ENCODE peak calls at places on chromosomes 12 and 14, in nine cellular contexts. One of them, this sample, is unnamed.

GRCh38 chr14:92144708-92145107 is 22.9 kb downstream of the CPSF2 start:
- DNase-seq in transverse colon: no peak
- DNase-seq in HFFc6: peak
- DNase-seq in epithelial cell of esophagus: no peak
- DNase-seq in H1: no peak
- DNase-seq in astrocyte of the cerebellum: no peak
- DNase-seq in CD4-positive, alpha-beta T cell: no peak
- DNase-seq in GM12865: no peak
- DNase-seq in lower leg skin: no peak
- DNase-seq in this sample: no peak

GRCh38 chr12:87425942-87426554 is 603.2 kb downstream of the C12orf50 start:
- DNase-seq in transverse colon: no peak
- DNase-seq in HFFc6: no peak
- DNase-seq in epithelial cell of esophagus: peak
- DNase-seq in H1: no peak
- DNase-seq in astrocyte of the cerebellum: no peak
- DNase-seq in CD4-positive, alpha-beta T cell: no peak
- DNase-seq in GM12865: no peak
- DNase-seq in lower leg skin: no peak
- DNase-seq in this sample: no peak

GRCh38 chr14:105168496-105168978 is at the start of gene JAG2:
- DNase-seq in transverse colon: peak
- DNase-seq in HFFc6: no peak
- DNase-seq in epithelial cell of esophagus: peak
- DNase-seq in H1: no peak
- DNase-seq in astrocyte of the cerebellum: no peak
- DNase-seq in CD4-positive, alpha-beta T cell: peak
- DNase-seq in GM12865: peak
- DNase-seq in lower leg skin: no peak
- DNase-seq in this sample: peak

GRCh38 chr14:31418440-31418839 is 1.9 kb downstream of the HEATR5A start:
- DNase-seq in transverse colon: no peak
- DNase-seq in HFFc6: no peak
- DNase-seq in epithelial cell of esophagus: no peak
- DNase-seq in H1: no peak
- DNase-seq in astrocyte of the cerebellum: no peak
- DNase-seq in CD4-positive, alpha-beta T cell: no peak
- DNase-seq in GM12865: no peak
- DNase-seq in lower leg skin: no peak
- DNase-seq in this sample: no peak

GRCh38 chr14:64095620-64096019 is 198.6 kb downstream of the ESR2 start:
- DNase-seq in transverse colon: no peak
- DNase-seq in HFFc6: peak
- DNase-seq in epithelial cell of esophagus: peak
- DNase-seq in H1: no peak
- DNase-seq in astrocyte of the cerebellum: no peak
- DNase-seq in CD4-positive, alpha-beta T cell: no peak
- DNase-seq in GM12865: no peak
- DNase-seq in lower leg skin: no peak
- DNase-seq in this sample: no peak

GRCh38 chr14:105051182-105052109 is 13.8 kb downstream of the GPR132 start:
- DNase-seq in transverse colon: no peak
- DNase-seq in HFFc6: no peak
- DNase-seq in epithelial cell of esophagus: no peak
- DNase-seq in H1: no peak
- DNase-seq in astrocyte of the cerebellum: no peak
- DNase-seq in CD4-positive, alpha-beta T cell: no peak
- DNase-seq in GM12865: no peak
- DNase-seq in lower leg skin: no peak
- DNase-seq in this sample: no peak

GRCh38 chr12:115294443-115295133 is 610.6 kb upstream of the TBX3 start:
- DNase-seq in transverse colon: no peak
- DNase-seq in HFFc6: peak
- DNase-seq in epithelial cell of esophagus: peak
- DNase-seq in H1: no peak
- DNase-seq in astrocyte of the cerebellum: no peak
- DNase-seq in CD4-positive, alpha-beta T cell: no peak
- DNase-seq in GM12865: no peak
- DNase-seq in lower leg skin: no peak
- DNase-seq in this sample: no peak

GRCh38 chr14:49767473-49768300 is at the start of gene KLHDC2:
- DNase-seq in transverse colon: peak
- DNase-seq in HFFc6: peak
- DNase-seq in epithelial cell of esophagus: peak
- DNase-seq in H1: peak
- DNase-seq in astrocyte of the cerebellum: peak
- DNase-seq in CD4-positive, alpha-beta T cell: peak
- DNase-seq in GM12865: peak
- DNase-seq in lower leg skin: peak
- DNase-seq in this sample: peak

GRCh38 chr12:203462-204260 is 10.3 kb downstream of the SLC6A12 start:
- DNase-seq in transverse colon: no peak
- DNase-seq in HFFc6: no peak
- DNase-seq in epithelial cell of esophagus: no peak
- DNase-seq in H1: no peak
- DNase-seq in astrocyte of the cerebellum: no peak
- DNase-seq in CD4-positive, alpha-beta T cell: no peak
- DNase-seq in GM12865: no peak
- DNase-seq in lower leg skin: no peak
- DNase-seq in this sample: no peak

GRCh38 chr12:18907793-18908580 is 170.1 kb downstream of the CAPZA3 start:
- DNase-seq in transverse colon: no peak
- DNase-seq in HFFc6: no peak
- DNase-seq in epithelial cell of esophagus: no peak
- DNase-seq in H1: no peak
- DNase-seq in astrocyte of the cerebellum: no peak
- DNase-seq in CD4-positive, alpha-beta T cell: no peak
- DNase-seq in GM12865: no peak
- DNase-seq in lower leg skin: no peak
- DNase-seq in this sample: no peak

GRCh38 chr12:40693503-40693863 is 1.2 kb downstream of the CNTN1 start:
- DNase-seq in transverse colon: no peak
- DNase-seq in HFFc6: no peak
- DNase-seq in epithelial cell of esophagus: peak
- DNase-seq in H1: no peak
- DNase-seq in astrocyte of the cerebellum: no peak
- DNase-seq in CD4-positive, alpha-beta T cell: no peak
- DNase-seq in GM12865: no peak
- DNase-seq in lower leg skin: no peak
- DNase-seq in this sample: no peak

GRCh38 chr12:45388545-45388944 is 172.7 kb downstream of the ANO6 start:
- DNase-seq in transverse colon: peak
- DNase-seq in HFFc6: peak
- DNase-seq in epithelial cell of esophagus: peak
- DNase-seq in H1: no peak
- DNase-seq in astrocyte of the cerebellum: peak
- DNase-seq in CD4-positive, alpha-beta T cell: no peak
- DNase-seq in GM12865: no peak
- DNase-seq in lower leg skin: no peak
- DNase-seq in this sample: no peak

GRCh38 chr12:56103066-56103711 is 1.2 kb upstream of the PA2G4 start:
- DNase-seq in transverse colon: no peak
- DNase-seq in HFFc6: no peak
- DNase-seq in epithelial cell of esophagus: no peak
- DNase-seq in H1: no peak
- DNase-seq in astrocyte of the cerebellum: no peak
- DNase-seq in CD4-positive, alpha-beta T cell: no peak
- DNase-seq in GM12865: no peak
- DNase-seq in lower leg skin: no peak
- DNase-seq in this sample: no peak

GRCh38 chr12:21989819-21990412 is 48.7 kb upstream of the ABCC9 start:
- DNase-seq in transverse colon: no peak
- DNase-seq in HFFc6: peak
- DNase-seq in epithelial cell of esophagus: peak
- DNase-seq in H1: no peak
- DNase-seq in astrocyte of the cerebellum: peak
- DNase-seq in CD4-positive, alpha-beta T cell: no peak
- DNase-seq in GM12865: peak
- DNase-seq in lower leg skin: no peak
- DNase-seq in this sample: no peak

GRCh38 chr12:71896171-71896570 is 42.5 kb upstream of the TPH2 start:
- DNase-seq in transverse colon: no peak
- DNase-seq in HFFc6: no peak
- DNase-seq in epithelial cell of esophagus: no peak
- DNase-seq in H1: no peak
- DNase-seq in astrocyte of the cerebellum: no peak
- DNase-seq in CD4-positive, alpha-beta T cell: no peak
- DNase-seq in GM12865: no peak
- DNase-seq in lower leg skin: no peak
- DNase-seq in this sample: no peak

GRCh38 chr12:71904629-71905028 is 34.0 kb upstream of the TPH2 start:
- DNase-seq in transverse colon: no peak
- DNase-seq in HFFc6: no peak
- DNase-seq in epithelial cell of esophagus: no peak
- DNase-seq in H1: no peak
- DNase-seq in astrocyte of the cerebellum: no peak
- DNase-seq in CD4-positive, alpha-beta T cell: no peak
- DNase-seq in GM12865: no peak
- DNase-seq in lower leg skin: no peak
- DNase-seq in this sample: no peak

DNA sequence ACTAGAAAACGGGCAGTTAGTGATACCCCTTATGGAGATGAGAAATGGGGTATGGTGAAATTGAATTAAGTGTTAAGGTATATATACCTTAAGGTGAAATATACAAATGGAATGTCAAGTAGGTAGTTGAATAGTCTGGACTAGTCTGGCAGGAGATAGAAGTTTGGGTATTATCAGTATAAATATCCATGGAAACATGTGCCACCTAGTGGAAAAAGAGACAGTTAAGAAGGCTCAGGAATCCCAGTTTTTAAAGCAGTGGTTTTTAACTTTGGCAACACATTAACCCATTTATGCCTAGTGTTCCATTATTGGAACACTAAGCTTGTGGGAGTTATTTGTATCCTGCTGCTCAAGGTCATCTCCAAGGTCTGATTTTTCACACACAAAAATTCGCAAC is 38.6 kb upstream of the TPH2 start:
- DNase-seq in transverse colon: no peak
- DNase-seq in HFFc6: peak
- DNase-seq in epithelial cell of esophagus: peak
- DNase-seq in H1: no peak
- DNase-seq in astrocyte of the cerebellum: no peak
- DNase-seq in CD4-positive, alpha-beta T cell: no peak
- DNase-seq in GM12865: no peak
- DNase-seq in lower leg skin: no peak
- DNase-seq in this sample: no peak
- TF ChIP-seq CTCF in transverse colon: no peak
- TF ChIP-seq CTCF in HFFc6: peak
- TF ChIP-seq CTCF in epithelial cell of esophagus: peak
- TF ChIP-seq CTCF in H1: no peak
- TF ChIP-seq CTCF in astrocyte of the cerebellum: no peak
- TF ChIP-seq CTCF in CD4-positive, alpha-beta T cell: no peak
- TF ChIP-seq CTCF in GM12865: no peak
- TF ChIP-seq CTCF in lower leg skin: no peak
- TF ChIP-seq CTCF in this sample: no peak

GRCh38 chr14:73634333-73634833 is 10.4 kb upstream of the DNAL1 start:
- DNase-seq in transverse colon: peak
- DNase-seq in HFFc6: no peak
- DNase-seq in epithelial cell of esophagus: no peak
- DNase-seq in H1: peak
- DNase-seq in astrocyte of the cerebellum: no peak
- DNase-seq in CD4-positive, alpha-beta T cell: no peak
- DNase-seq in GM12865: peak
- DNase-seq in lower leg skin: no peak
- DNase-seq in this sample: no peak
- TF ChIP-seq CTCF in transverse colon: no peak
- TF ChIP-seq CTCF in HFFc6: no peak
- TF ChIP-seq CTCF in epithelial cell of esophagus: peak
- TF ChIP-seq CTCF in H1: peak
- TF ChIP-seq CTCF in astrocyte of the cerebellum: peak
- TF ChIP-seq CTCF in CD4-positive, alpha-beta T cell: no peak
- TF ChIP-seq CTCF in GM12865: no peak
- TF ChIP-seq CTCF in lower leg skin: no peak
- TF ChIP-seq CTCF in this sample: no peak

GRCh38 chr14:35533357-35534129 is 421 bp upstream of the INSM2 start:
- DNase-seq in transverse colon: peak
- DNase-seq in HFFc6: peak
- DNase-seq in epithelial cell of esophagus: peak
- DNase-seq in H1: no peak
- DNase-seq in astrocyte of the cerebellum: peak
- DNase-seq in CD4-positive, alpha-beta T cell: peak
- DNase-seq in GM12865: peak
- DNase-seq in lower leg skin: no peak
- DNase-seq in this sample: no peak
- TF ChIP-seq CTCF in transverse colon: no peak
- TF ChIP-seq CTCF in HFFc6: no peak
- TF ChIP-seq CTCF in epithelial cell of esophagus: no peak
- TF ChIP-seq CTCF in H1: no peak
- TF ChIP-seq CTCF in astrocyte of the cerebellum: no peak
- TF ChIP-seq CTCF in CD4-positive, alpha-beta T cell: no peak
- TF ChIP-seq CTCF in GM12865: peak
- TF ChIP-seq CTCF in lower leg skin: no peak
- TF ChIP-seq CTCF in this sample: no peak

GRCh38 chr12:105451798-105452197 is 121.3 kb downstream of the C12orf75 start:
- DNase-seq in transverse colon: no peak
- DNase-seq in HFFc6: no peak
- DNase-seq in epithelial cell of esophagus: no peak
- DNase-seq in H1: no peak
- DNase-seq in astrocyte of the cerebellum: no peak
- DNase-seq in CD4-positive, alpha-beta T cell: no peak
- DNase-seq in GM12865: no peak
- DNase-seq in lower leg skin: no peak
- DNase-seq in this sample: no peak

GRCh38 chr12:105457026-105457425 is 126.5 kb downstream of the C12orf75 start:
- DNase-seq in transverse colon: no peak
- DNase-seq in HFFc6: no peak
- DNase-seq in epithelial cell of esophagus: no peak
- DNase-seq in H1: no peak
- DNase-seq in astrocyte of the cerebellum: no peak
- DNase-seq in CD4-positive, alpha-beta T cell: no peak
- DNase-seq in GM12865: no peak
- DNase-seq in lower leg skin: no peak
- DNase-seq in this sample: no peak

GRCh38 chr12:105454688-105455087 is 124.2 kb downstream of the C12orf75 start:
- DNase-seq in transverse colon: no peak
- DNase-seq in HFFc6: no peak
- DNase-seq in epithelial cell of esophagus: no peak
- DNase-seq in H1: no peak
- DNase-seq in astrocyte of the cerebellum: no peak
- DNase-seq in CD4-positive, alpha-beta T cell: no peak
- DNase-seq in GM12865: no peak
- DNase-seq in lower leg skin: no peak
- DNase-seq in this sample: no peak

GRCh38 chr12:105453306-105453705 is 122.8 kb downstream of the C12orf75 start:
- DNase-seq in transverse colon: no peak
- DNase-seq in HFFc6: no peak
- DNase-seq in epithelial cell of esophagus: no peak
- DNase-seq in H1: no peak
- DNase-seq in astrocyte of the cerebellum: no peak
- DNase-seq in CD4-positive, alpha-beta T cell: no peak
- DNase-seq in GM12865: no peak
- DNase-seq in lower leg skin: no peak
- DNase-seq in this sample: no peak

DNA sequence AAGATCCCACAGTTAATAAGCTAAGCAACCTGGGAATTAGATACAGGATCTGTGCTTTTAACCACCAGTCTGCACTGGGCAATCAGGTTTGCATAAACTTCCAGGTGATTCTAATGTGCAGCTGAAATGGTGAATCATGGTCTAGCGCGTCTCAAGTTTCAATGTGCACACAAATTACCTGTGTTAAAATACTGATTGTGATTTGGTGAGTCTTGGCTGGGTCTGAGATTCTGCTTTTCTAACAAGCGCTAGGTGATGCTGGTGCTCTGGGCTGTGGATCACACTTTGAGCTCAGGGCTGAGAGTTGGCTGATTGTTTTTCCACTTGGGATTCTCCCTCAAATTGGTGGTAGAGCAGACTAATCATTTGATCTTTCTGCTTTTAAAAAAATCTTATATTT is 124.8 kb downstream of the C12orf75 start:
- DNase-seq in transverse colon: no peak
- DNase-seq in HFFc6: no peak
- DNase-seq in epithelial cell of esophagus: peak
- DNase-seq in H1: no peak
- DNase-seq in astrocyte of the cerebellum: no peak
- DNase-seq in CD4-positive, alpha-beta T cell: no peak
- DNase-seq in GM12865: no peak
- DNase-seq in lower leg skin: no peak
- DNase-seq in this sample: no peak
- TF ChIP-seq CTCF in transverse colon: no peak
- TF ChIP-seq CTCF in HFFc6: no peak
- TF ChIP-seq CTCF in epithelial cell of esophagus: peak
- TF ChIP-seq CTCF in H1: no peak
- TF ChIP-seq CTCF in astrocyte of the cerebellum: no peak
- TF ChIP-seq CTCF in CD4-positive, alpha-beta T cell: no peak
- TF ChIP-seq CTCF in GM12865: no peak
- TF ChIP-seq CTCF in lower leg skin: no peak
- TF ChIP-seq CTCF in this sample: no peak